ENCODE peak calls at places on chromosomes 2 and 18, in six cellular contexts. One of them, this sample, is unnamed.

GRCh38 chr2:143469323-143469722 is 340.1 kb downstream of the ARHGAP15 start:
- DNase-seq in mesenchymal stem cell: no peak
- DNase-seq in neuronal stem cell: no peak
- DNase-seq in IMR-90: no peak
- DNase-seq in H1: no peak
- DNase-seq in H9: no peak
- DNase-seq in this sample: no peak

GRCh38 chr2:82340578-82341053 is 2036.1 kb upstream of the LRRTM1 start:
- DNase-seq in mesenchymal stem cell: peak
- DNase-seq in IMR-90: no peak
- DNase-seq in H1: no peak
- DNase-seq in H9: no peak
- DNase-seq in neuronal stem cell: no peak
- DNase-seq in this sample: no peak

GRCh38 chr2:72412214-72412613 is 264.6 kb upstream of the CYP26B1 start:
- DNase-seq in H9: no peak
- DNase-seq in H1: no peak
- DNase-seq in mesenchymal stem cell: no peak
- DNase-seq in IMR-90: no peak
- DNase-seq in neuronal stem cell: no peak
- DNase-seq in this sample: no peak

GRCh38 chr2:100818003-100818605 is 1.8 kb upstream of the NPAS2 start:
- DNase-seq in neuronal stem cell: no peak
- DNase-seq in H9: no peak
- DNase-seq in mesenchymal stem cell: no peak
- DNase-seq in H1: no peak
- DNase-seq in IMR-90: peak
- DNase-seq in this sample: no peak

GRCh38 chr2:138323382-138324067 is 178.0 kb upstream of the SPOPL start:
- DNase-seq in neuronal stem cell: no peak
- DNase-seq in H1: no peak
- DNase-seq in H9: no peak
- DNase-seq in mesenchymal stem cell: no peak
- DNase-seq in IMR-90: no peak
- DNase-seq in this sample: no peak

GRCh38 chr18:44852818-44853217 is 172.1 kb downstream of the SETBP1 start:
- DNase-seq in neuronal stem cell: no peak
- DNase-seq in H1: no peak
- DNase-seq in H9: no peak
- DNase-seq in mesenchymal stem cell: peak
- DNase-seq in IMR-90: peak
- DNase-seq in this sample: no peak

GRCh38 chr2:227862227-227862740 is 9.1 kb upstream of the DAW1 start:
- DNase-seq in neuronal stem cell: no peak
- DNase-seq in mesenchymal stem cell: peak
- DNase-seq in H1: no peak
- DNase-seq in IMR-90: peak
- DNase-seq in H9: no peak
- DNase-seq in this sample: peak

GRCh38 chr2:235766206-235766794 is 272.5 kb downstream of the AGAP1 start:
- DNase-seq in IMR-90: peak
- DNase-seq in H1: no peak
- DNase-seq in mesenchymal stem cell: peak
- DNase-seq in H9: peak
- DNase-seq in neuronal stem cell: peak
- DNase-seq in this sample: peak

GRCh38 chr2:198096007-198096406 is 291.6 kb downstream of the PLCL1 start:
- DNase-seq in mesenchymal stem cell: no peak
- DNase-seq in neuronal stem cell: no peak
- DNase-seq in IMR-90: no peak
- DNase-seq in H1: no peak
- DNase-seq in H9: no peak
- DNase-seq in this sample: no peak

GRCh38 chr2:41909584-41909983 is 138.2 kb upstream of the PKDCC start:
- DNase-seq in IMR-90: no peak
- DNase-seq in H9: no peak
- DNase-seq in neuronal stem cell: no peak
- DNase-seq in mesenchymal stem cell: peak
- DNase-seq in H1: no peak
- DNase-seq in this sample: no peak

GRCh38 chr2:101223814-101224231 is 28.9 kb upstream of the CNOT11 start:
- DNase-seq in H9: no peak
- DNase-seq in H1: no peak
- DNase-seq in neuronal stem cell: no peak
- DNase-seq in IMR-90: no peak
- DNase-seq in mesenchymal stem cell: no peak
- DNase-seq in this sample: no peak

GRCh38 chr18:379665-380356 is 112.0 kb upstream of the THOC1 start:
- DNase-seq in H9: no peak
- DNase-seq in IMR-90: peak
- DNase-seq in mesenchymal stem cell: peak
- DNase-seq in neuronal stem cell: no peak
- DNase-seq in H1: no peak
- DNase-seq in this sample: peak

GRCh38 chr2:65550246-65550645 is 117.8 kb upstream of the SPRED2 start:
- DNase-seq in H9: no peak
- DNase-seq in mesenchymal stem cell: no peak
- DNase-seq in IMR-90: no peak
- DNase-seq in neuronal stem cell: no peak
- DNase-seq in H1: no peak
- DNase-seq in this sample: no peak

GRCh38 chr2:130829020-130829419 is 7.7 kb upstream of the ARHGEF4 start:
- DNase-seq in neuronal stem cell: no peak
- DNase-seq in H9: no peak
- DNase-seq in IMR-90: peak
- DNase-seq in H1: no peak
- DNase-seq in mesenchymal stem cell: no peak
- DNase-seq in this sample: peak

GRCh38 chr2:20188851-20189250 is 36.1 kb downstream of the SDC1 start:
- DNase-seq in neuronal stem cell: peak
- DNase-seq in H1: no peak
- DNase-seq in H9: peak
- DNase-seq in mesenchymal stem cell: no peak
- DNase-seq in IMR-90: no peak
- DNase-seq in this sample: no peak

DNA sequence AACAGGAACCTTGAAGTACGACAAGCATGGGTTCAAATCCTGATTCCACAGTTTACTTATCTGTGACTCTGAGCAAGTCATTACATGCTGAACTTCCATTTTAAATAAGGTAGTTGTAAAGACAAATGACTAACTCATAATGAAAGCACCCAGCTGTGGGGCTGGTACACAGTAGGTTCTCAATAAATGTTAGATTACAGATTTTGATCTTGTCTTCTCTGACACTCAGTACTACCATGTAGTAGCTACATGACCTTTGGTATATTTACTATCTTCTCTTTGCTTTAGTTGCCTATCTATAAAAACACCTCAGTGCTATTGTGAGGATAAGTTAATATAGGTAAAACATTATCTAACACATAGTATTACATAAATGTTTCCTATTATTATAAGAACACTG is 3.2 kb downstream of the TRAK2 start:
- DNase-seq in neuronal stem cell: no peak
- DNase-seq in mesenchymal stem cell: no peak
- DNase-seq in H1: no peak
- DNase-seq in IMR-90: no peak
- DNase-seq in H9: no peak
- DNase-seq in this sample: no peak
- H4K91ac ChIP-seq in neuronal stem cell: no peak
- H4K91ac ChIP-seq in mesenchymal stem cell: no peak
- H4K91ac ChIP-seq in H1: no peak
- H4K91ac ChIP-seq in IMR-90: no peak
- H4K91ac ChIP-seq in H9: no peak
- H4K91ac ChIP-seq in this sample: no peak

GRCh38 chr2:104583791-104584190 is 270.1 kb upstream of the POU3F3 start:
- DNase-seq in H1: no peak
- DNase-seq in neuronal stem cell: peak
- DNase-seq in H9: no peak
- DNase-seq in mesenchymal stem cell: no peak
- DNase-seq in IMR-90: no peak
- DNase-seq in this sample: no peak
- H4K8ac ChIP-seq in H1: no peak
- H4K8ac ChIP-seq in neuronal stem cell: no peak
- H4K8ac ChIP-seq in H9: no peak
- H4K8ac ChIP-seq in mesenchymal stem cell: no peak
- H4K8ac ChIP-seq in IMR-90: no peak
- H4K8ac ChIP-seq in this sample: no peak

GRCh38 chr2:80054339-80054675 is 250.2 kb downstream of the LRRTM1 start:
- DNase-seq in mesenchymal stem cell: no peak
- DNase-seq in IMR-90: peak
- DNase-seq in H1: no peak
- DNase-seq in neuronal stem cell: no peak
- DNase-seq in H9: no peak
- DNase-seq in this sample: no peak
- H3K18ac ChIP-seq in mesenchymal stem cell: no peak
- H3K18ac ChIP-seq in IMR-90: no peak
- H3K18ac ChIP-seq in H1: no peak
- H3K18ac ChIP-seq in neuronal stem cell: no peak
- H3K18ac ChIP-seq in H9: no peak
- H3K18ac ChIP-seq in this sample: no peak

GRCh38 chr2:238380785-238381184 is 45.9 kb upstream of the ASB1 start:
- DNase-seq in mesenchymal stem cell: peak
- DNase-seq in neuronal stem cell: no peak
- DNase-seq in H9: no peak
- DNase-seq in IMR-90: peak
- DNase-seq in H1: no peak
- DNase-seq in this sample: peak

GRCh38 chr2:238383135-238383534 is 43.6 kb upstream of the ASB1 start:
- DNase-seq in mesenchymal stem cell: no peak
- DNase-seq in H1: no peak
- DNase-seq in IMR-90: no peak
- DNase-seq in H9: no peak
- DNase-seq in neuronal stem cell: no peak
- DNase-seq in this sample: no peak

GRCh38 chr2:238383743-238384370 is 42.9 kb upstream of the ASB1 start:
- DNase-seq in neuronal stem cell: no peak
- DNase-seq in H9: no peak
- DNase-seq in mesenchymal stem cell: no peak
- DNase-seq in H1: no peak
- DNase-seq in IMR-90: no peak
- DNase-seq in this sample: no peak

GRCh38 chr2:238381341-238382130 is 45.2 kb upstream of the ASB1 start:
- DNase-seq in IMR-90: no peak
- DNase-seq in H1: no peak
- DNase-seq in neuronal stem cell: no peak
- DNase-seq in mesenchymal stem cell: no peak
- DNase-seq in H9: no peak
- DNase-seq in this sample: no peak

DNA sequence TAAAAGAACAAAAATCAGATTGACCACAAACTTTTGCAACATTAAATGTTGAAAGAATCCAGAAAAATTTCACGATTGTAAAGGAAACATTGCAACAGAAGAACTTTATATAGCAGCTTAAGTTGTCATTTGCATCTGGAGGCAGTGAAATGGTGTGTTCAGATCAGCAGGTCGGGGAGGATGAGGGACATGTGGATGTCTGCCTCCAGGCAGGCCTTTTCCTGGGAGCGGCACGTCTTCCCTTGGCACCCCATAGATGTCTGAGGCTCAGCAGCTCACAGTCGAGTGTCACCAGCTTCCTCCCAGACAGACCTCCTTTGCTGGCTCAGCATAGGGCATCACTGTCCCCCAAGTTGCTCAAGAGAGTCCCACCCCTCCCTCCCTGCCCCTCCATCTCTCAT is 44.3 kb upstream of the ASB1 start:
- DNase-seq in IMR-90: no peak
- DNase-seq in neuronal stem cell: no peak
- DNase-seq in H9: no peak
- DNase-seq in mesenchymal stem cell: no peak
- DNase-seq in H1: no peak
- DNase-seq in this sample: no peak
- H4K91ac ChIP-seq in IMR-90: no peak
- H4K91ac ChIP-seq in neuronal stem cell: no peak
- H4K91ac ChIP-seq in H9: no peak
- H4K91ac ChIP-seq in mesenchymal stem cell: no peak
- H4K91ac ChIP-seq in H1: no peak
- H4K91ac ChIP-seq in this sample: no peak

GRCh38 chr2:74146929-74147728 is 583 bp downstream of the BOLA3 start:
- DNase-seq in neuronal stem cell: no peak
- DNase-seq in H9: no peak
- DNase-seq in mesenchymal stem cell: peak
- DNase-seq in H1: no peak
- DNase-seq in IMR-90: peak
- DNase-seq in this sample: peak
- H4K8ac ChIP-seq in neuronal stem cell: no peak
- H4K8ac ChIP-seq in H9: no peak
- H4K8ac ChIP-seq in mesenchymal stem cell: peak
- H4K8ac ChIP-seq in H1: peak
- H4K8ac ChIP-seq in IMR-90: peak
- H4K8ac ChIP-seq in this sample: peak

GRCh38 chr18:51197661-51198424 is at the start of gene MEX3C:
- DNase-seq in mesenchymal stem cell: peak
- DNase-seq in neuronal stem cell: peak
- DNase-seq in H1: peak
- DNase-seq in H9: peak
- DNase-seq in IMR-90: peak
- DNase-seq in this sample: peak

GRCh38 chr18:51195602-51196115 is 1.8 kb downstream of the MEX3C start:
- DNase-seq in IMR-90: peak
- DNase-seq in neuronal stem cell: peak
- DNase-seq in H1: no peak
- DNase-seq in mesenchymal stem cell: peak
- DNase-seq in H9: peak
- DNase-seq in this sample: peak

GRCh38 chr18:51195086-51195601 is 2.3 kb downstream of the MEX3C start:
- DNase-seq in mesenchymal stem cell: peak
- DNase-seq in H1: no peak
- DNase-seq in H9: no peak
- DNase-seq in IMR-90: peak
- DNase-seq in neuronal stem cell: peak
- DNase-seq in this sample: no peak

GRCh38 chr18:51196116-51196810 is 1.2 kb downstream of the MEX3C start:
- DNase-seq in IMR-90: peak
- DNase-seq in H1: no peak
- DNase-seq in mesenchymal stem cell: peak
- DNase-seq in H9: no peak
- DNase-seq in neuronal stem cell: peak
- DNase-seq in this sample: peak

DNA sequence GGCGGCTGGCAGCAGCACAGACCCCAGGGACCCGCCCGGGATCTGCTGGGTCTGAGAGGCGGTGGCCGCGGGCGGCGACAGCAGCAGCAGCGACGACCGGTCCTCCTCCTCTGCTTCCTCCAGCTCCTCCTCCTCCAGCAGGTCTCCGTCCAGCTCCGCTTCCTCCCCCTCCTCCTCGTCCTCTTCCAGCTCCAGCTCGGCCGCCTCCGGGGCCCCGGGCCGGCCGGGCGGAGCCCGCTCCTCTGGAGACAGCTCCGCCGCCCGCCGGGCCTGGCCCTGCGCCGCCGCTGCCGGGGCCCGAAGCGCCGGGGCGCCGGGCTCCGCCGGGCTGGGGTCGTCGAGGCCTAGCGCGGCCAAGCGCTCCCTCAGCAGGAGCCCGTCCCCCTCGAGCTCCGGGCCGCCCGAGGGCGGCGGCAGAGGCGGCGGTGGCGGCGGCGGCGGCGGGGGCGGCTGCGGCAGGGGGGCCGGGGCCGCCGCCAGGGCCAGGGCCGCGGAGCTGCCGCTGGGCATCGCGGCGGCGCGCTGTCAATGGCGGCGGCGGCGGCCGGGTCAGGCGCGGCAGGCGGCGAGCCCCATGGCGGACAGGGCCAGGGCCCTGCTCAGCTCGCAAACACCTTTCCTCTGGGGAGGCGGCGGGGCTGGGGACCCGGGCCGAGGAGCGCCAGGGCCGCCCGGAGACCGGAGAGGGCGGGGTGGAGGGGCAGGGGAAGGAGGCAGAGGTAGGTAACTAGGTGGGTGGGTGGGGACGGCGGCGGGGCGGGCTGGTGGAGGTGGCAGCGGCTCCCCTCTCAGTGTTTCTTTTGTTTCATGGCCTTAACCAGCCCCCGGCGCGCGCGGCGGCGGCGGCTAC is 445 bp downstream of the MEX3C start:
- DNase-seq in neuronal stem cell: peak
- DNase-seq in IMR-90: peak
- DNase-seq in H9: peak
- DNase-seq in H1: no peak
- DNase-seq in mesenchymal stem cell: peak
- DNase-seq in this sample: peak
- H3K18ac ChIP-seq in neuronal stem cell: peak
- H3K18ac ChIP-seq in IMR-90: peak
- H3K18ac ChIP-seq in H9: peak
- H3K18ac ChIP-seq in H1: peak
- H3K18ac ChIP-seq in mesenchymal stem cell: peak
- H3K18ac ChIP-seq in this sample: peak